ENCODE peak calls at places on chromosomes 16 and 17, in ten cellular contexts. Y, W, K, X, U, O, F, A, S and Q are unnamed samples.

GRCh38 chr16:4574919-4575705 is 19.0 kb downstream of the C16orf96 start:
- DNase-seq in Y (peak), W (no peak), K (peak), X (no peak), U (no peak), O (peak), F (no peak), A (no peak), S (no peak), Q (no peak)

GRCh38 chr16:65829076-65829475 is 537.4 kb upstream of the CDH5 start:
- DNase-seq in Y (no peak), W (no peak), K (no peak), X (no peak), U (no peak), O (no peak), F (no peak), A (no peak), S (no peak), Q (no peak)

GRCh38 chr16:89612415-89612814 is 1.0 kb upstream of the DPEP1 start:
- DNase-seq in Y (no peak), W (no peak), K (no peak), X (no peak), U (no peak), O (no peak), F (no peak), A (no peak), S (no peak), Q (no peak)

GRCh38 chr16:81932668-81933067 is 78.6 kb downstream of the SDR42E1 start:
- DNase-seq in Y (peak), W (no peak), K (no peak), X (no peak), U (no peak), O (no peak), F (no peak), A (no peak), S (no peak), Q (no peak)

GRCh38 chr16:27398894-27399853 is 2.8 kb upstream of the IL21R start:
- DNase-seq in Y (no peak), W (no peak), K (no peak), X (no peak), U (no peak), O (no peak), F (no peak), A (no peak), S (no peak), Q (no peak)

GRCh38 chr16:11152677-11153321 is 103.2 kb downstream of the SOCS1 start:
- DNase-seq in Y (no peak), W (no peak), K (no peak), X (no peak), U (no peak), O (no peak), F (no peak), A (no peak), S (no peak), Q (no peak)

GRCh38 chr16:29765167-29766032 is 12.7 kb upstream of the ZG16 start:
- DNase-seq in Y (no peak), W (no peak), K (no peak), X (no peak), U (peak), O (peak), F (no peak), A (no peak), S (no peak), Q (no peak)

GRCh38 chr17:74871329-74872076 is 1.3 kb downstream of the FDXR start:
- DNase-seq in Y (no peak), W (no peak), K (no peak), X (no peak), U (no peak), O (no peak), F (no peak), A (no peak), S (no peak), Q (no peak)

GRCh38 chr16:57514891-57515600 is 21.3 kb downstream of the CCDC102A start:
- DNase-seq in Y (no peak), W (peak), K (no peak), X (no peak), U (no peak), O (no peak), F (no peak), A (no peak), S (no peak), Q (no peak)

GRCh38 chr16:86576591-86577313 is 1.6 kb upstream of the FOXL1 start:
- DNase-seq in Y (peak), W (no peak), K (no peak), X (no peak), U (no peak), O (no peak), F (no peak), A (no peak), S (no peak), Q (no peak)

GRCh38 chr17:80861892-80862291 is 129.7 kb upstream of the CHMP6 start:
- DNase-seq in Y (peak), W (peak), K (no peak), X (no peak), U (no peak), O (no peak), F (peak), A (no peak), S (peak), Q (peak)

GRCh38 chr16:63856537-63856936 is 1265.3 kb downstream of the CDH11 start:
- DNase-seq in Y (no peak), W (no peak), K (no peak), X (no peak), U (peak), O (no peak), F (no peak), A (no peak), S (no peak), Q (no peak)

GRCh38 chr17:13753151-13753550 is 151.4 kb upstream of the HS3ST3A1 start:
- DNase-seq in Y (peak), W (peak), K (no peak), X (no peak), U (no peak), O (no peak), F (no peak), A (no peak), S (no peak), Q (no peak)

GRCh38 chr17:1709971-1710806 is at the start of gene TLCD2:
- DNase-seq in Y (peak), W (peak), K (peak), X (no peak), U (peak), O (peak), F (peak), A (no peak), S (no peak), Q (no peak)

GRCh38 chr17:19534562-19535149 is 1.0 kb downstream of the SLC47A1 start:
- DNase-seq in Y (no peak), W (no peak), K (no peak), X (no peak), U (peak), O (no peak), F (no peak), A (no peak), S (no peak), Q (no peak)

GRCh38 chr17:5877948-5878347 is 192.2 kb upstream of the WSCD1 start:
- DNase-seq in Y (no peak), W (no peak), K (no peak), X (peak), U (no peak), O (peak), F (no peak), A (no peak), S (peak), Q (no peak)

GRCh38 chr16:1082952-1083675 is 10.6 kb downstream of the SSTR5 start:
- DNase-seq in Y (no peak), W (no peak), K (no peak), X (no peak), U (no peak), O (no peak), F (no peak), A (no peak), S (no peak), Q (no peak)

GRCh38 chr16:1082266-1082951 is 9.9 kb downstream of the SSTR5 start:
- DNase-seq in Y (no peak), W (no peak), K (no peak), X (no peak), U (no peak), O (no peak), F (peak), A (no peak), S (no peak), Q (no peak)

GRCh38 chr16:1080801-1081733 is 8.5 kb downstream of the SSTR5 start:
- DNase-seq in Y (no peak), W (no peak), K (no peak), X (no peak), U (no peak), O (no peak), F (no peak), A (no peak), S (no peak), Q (no peak)

GRCh38 chr16:1079786-1080525 is 7.4 kb downstream of the SSTR5 start:
- DNase-seq in Y (no peak), W (no peak), K (no peak), X (no peak), U (no peak), O (no peak), F (no peak), A (no peak), S (no peak), Q (no peak)

DNA sequence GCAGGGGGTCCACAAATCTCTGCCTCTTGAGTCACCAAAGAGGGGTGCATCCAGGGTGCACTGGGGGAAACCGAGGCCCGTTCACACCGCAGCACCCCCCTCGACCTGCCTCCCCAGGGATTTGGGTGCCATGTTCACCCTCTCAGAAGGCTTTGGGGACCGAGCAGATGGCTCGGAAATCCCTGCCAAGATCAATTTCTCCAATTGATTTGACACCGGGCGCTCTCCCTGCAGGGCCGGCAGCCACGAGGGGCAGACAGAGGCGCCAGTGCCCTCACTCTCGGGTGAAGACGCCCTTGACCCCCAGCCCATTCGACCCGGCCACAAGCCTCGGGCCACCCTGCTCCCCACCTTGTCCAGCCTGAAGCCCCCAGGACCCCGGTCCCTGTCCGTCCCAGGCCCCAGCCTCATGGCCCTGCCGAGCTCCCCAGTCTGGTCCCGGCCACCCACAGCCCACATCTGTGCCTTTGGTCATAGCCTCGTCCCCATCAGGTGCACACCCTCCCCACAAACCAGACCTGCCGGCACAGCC is 9.3 kb downstream of the SSTR5 start:
- DNase-seq in Y (no peak), W (no peak), K (no peak), X (no peak), U (no peak), O (no peak), F (no peak), A (no peak), S (no peak), Q (no peak)
- H3K27ac ChIP-seq in Y (no peak), W (no peak), K (no peak), X (no peak), U (no peak), O (no peak), F (no peak), A (no peak), S (no peak), Q (no peak)

DNA sequence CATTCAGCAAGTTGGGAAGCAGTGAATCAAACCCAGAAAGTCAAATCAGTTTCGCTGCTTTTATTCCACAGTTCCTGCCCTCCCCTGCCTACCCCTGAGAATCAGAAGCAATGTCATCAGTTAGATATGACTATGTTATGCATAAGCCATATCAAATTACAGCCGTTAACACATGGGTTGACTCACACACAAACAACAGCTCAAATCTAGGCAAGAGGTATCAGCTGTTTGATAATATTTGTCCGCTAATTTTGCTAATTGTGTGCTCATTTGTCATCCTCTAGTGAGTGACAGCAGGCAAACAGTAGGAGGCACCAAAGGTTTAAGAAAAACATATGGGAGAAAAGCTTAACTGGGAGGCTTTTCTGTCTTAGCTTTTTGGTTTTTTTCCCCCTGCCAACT is 327.4 kb upstream of the CCL2 start:
- DNase-seq in Y (peak), W (peak), K (no peak), X (no peak), U (no peak), O (no peak), F (peak), A (no peak), S (no peak), Q (no peak)
- TF ChIP-seq CTCF in Y (peak), W (no peak), K (no peak), X (no peak), U (no peak), O (peak), F (no peak), A (no peak), S (peak), Q (no peak)

DNA sequence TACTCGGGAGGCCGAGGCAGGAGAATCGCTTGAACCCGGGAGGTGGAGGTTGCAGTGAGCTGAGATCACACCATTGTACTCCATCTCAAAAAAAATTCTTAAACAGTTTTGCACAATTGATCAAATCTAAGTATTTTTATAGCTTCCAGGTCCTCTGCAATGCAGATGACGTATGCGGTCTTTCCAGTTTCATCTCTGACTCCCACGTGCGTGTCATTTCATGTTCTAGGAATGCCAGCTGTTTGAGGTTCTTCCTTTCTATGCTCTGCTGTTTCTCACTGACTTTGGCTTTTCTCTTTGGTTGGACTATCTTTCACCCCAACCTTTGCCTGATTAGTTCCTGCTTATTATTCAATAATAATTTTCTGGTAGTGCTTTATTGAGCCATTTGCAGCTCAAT is 16.2 kb downstream of the CHP2 start:
- DNase-seq in Y (no peak), W (no peak), K (no peak), X (no peak), U (no peak), O (no peak), F (no peak), A (no peak), S (no peak), Q (no peak)
- H3K27ac ChIP-seq in Y (no peak), W (no peak), K (no peak), X (no peak), U (no peak), O (no peak), F (no peak), A (no peak), S (no peak), Q (no peak)

GRCh38 chr16:67264277-67264676 is 15.1 kb upstream of the PLEKHG4 start:
- DNase-seq in Y (peak), W (no peak), K (no peak), X (no peak), U (peak), O (no peak), F (no peak), A (no peak), S (no peak), Q (no peak)
- TF ChIP-seq CTCF in Y (peak), W (peak), K (no peak), X (no peak), U (no peak), O (no peak), F (no peak), A (no peak), S (no peak), Q (no peak)

GRCh38 chr17:8290043-8290442 is 1.6 kb downstream of the RANGRF start:
- DNase-seq in Y (no peak), W (no peak), K (no peak), X (no peak), U (no peak), O (no peak), F (peak), A (no peak), S (no peak), Q (no peak)

GRCh38 chr17:8294814-8295316 is 335 bp downstream of the SLC25A35 start:
- DNase-seq in Y (no peak), W (peak), K (no peak), X (no peak), U (no peak), O (no peak), F (no peak), A (no peak), S (no peak), Q (no peak)

GRCh38 chr17:8292639-8293395 is 2.4 kb downstream of the SLC25A35 start:
- DNase-seq in Y (no peak), W (no peak), K (no peak), X (no peak), U (no peak), O (no peak), F (no peak), A (no peak), S (no peak), Q (no peak)

GRCh38 chr17:8289103-8289397 is 580 bp downstream of the RANGRF start:
- DNase-seq in Y (peak), W (peak), K (no peak), X (no peak), U (no peak), O (peak), F (no peak), A (peak), S (no peak), Q (no peak)

GRCh38 chr17:8294361-8294760 is 839 bp downstream of the SLC25A35 start:
- DNase-seq in Y (no peak), W (no peak), K (no peak), X (no peak), U (no peak), O (no peak), F (no peak), A (no peak), S (no peak), Q (no peak)
- H3K27ac ChIP-seq in Y (no peak), W (peak), K (peak), X (no peak), U (no peak), O (no peak), F (no peak), A (no peak), S (no peak), Q (no peak)

DNA sequence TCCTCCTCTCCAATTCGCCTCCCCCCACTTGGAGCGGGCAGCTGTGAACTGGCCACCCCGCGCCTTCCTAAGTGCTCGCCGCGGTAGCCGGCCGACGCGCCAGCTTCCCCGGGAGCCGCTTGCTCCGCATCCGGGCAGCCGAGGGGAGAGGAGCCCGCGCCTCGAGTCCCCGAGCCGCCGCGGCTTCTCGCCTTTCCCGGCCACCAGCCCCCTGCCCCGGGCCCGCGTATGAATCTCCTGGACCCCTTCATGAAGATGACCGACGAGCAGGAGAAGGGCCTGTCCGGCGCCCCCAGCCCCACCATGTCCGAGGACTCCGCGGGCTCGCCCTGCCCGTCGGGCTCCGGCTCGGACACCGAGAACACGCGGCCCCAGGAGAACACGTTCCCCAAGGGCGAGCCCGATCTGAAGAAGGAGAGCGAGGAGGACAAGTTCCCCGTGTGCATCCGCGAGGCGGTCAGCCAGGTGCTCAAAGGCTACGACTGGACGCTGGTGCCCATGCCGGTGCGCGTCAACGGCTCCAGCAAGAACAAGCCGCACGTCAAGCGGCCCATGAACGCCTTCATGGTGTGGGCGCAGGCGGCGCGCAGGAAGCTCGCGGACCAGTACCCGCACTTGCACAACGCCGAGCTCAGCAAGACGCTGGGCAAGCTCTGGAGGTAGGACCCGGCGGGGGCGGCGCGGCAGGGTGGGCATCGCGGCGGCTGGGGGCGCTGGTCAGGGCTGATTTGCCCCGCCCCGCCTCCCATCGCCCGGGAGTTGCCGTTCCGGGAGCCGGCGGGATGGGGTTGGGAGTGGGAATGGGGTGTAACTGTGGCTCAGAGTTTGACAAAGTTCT is 563 bp downstream of the SOX9 start:
- DNase-seq in Y (peak), W (peak), K (peak), X (no peak), U (peak), O (peak), F (peak), A (no peak), S (no peak), Q (no peak)
- TF ChIP-seq CTCF in Y (peak), W (peak), K (no peak), X (no peak), U (no peak), O (no peak), F (peak), A (no peak), S (no peak), Q (no peak)

DNA sequence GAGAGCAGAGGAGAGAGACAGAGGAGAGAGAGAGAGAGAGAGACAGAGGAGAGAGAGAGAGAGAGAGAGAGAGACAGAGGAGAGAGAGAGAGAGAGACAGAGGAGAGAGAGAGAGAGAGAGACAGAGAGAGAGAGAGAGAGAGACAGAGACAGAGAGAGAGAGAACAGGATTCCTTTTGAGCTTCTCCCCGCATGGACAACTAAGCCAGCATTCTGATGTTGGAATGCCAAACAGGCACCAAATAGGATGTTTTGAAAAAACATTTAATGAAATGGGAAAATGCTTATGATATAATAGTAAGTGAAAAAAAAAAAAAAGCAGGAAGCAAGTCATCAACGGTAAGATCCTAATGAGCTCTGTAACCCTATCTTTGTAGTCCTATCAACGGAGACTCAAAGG is 60.7 kb downstream of the ARSG start:
- DNase-seq in Y (no peak), W (no peak), K (no peak), X (no peak), U (no peak), O (no peak), F (no peak), A (no peak), S (no peak), Q (no peak)
- H3K27ac ChIP-seq in Y (no peak), W (no peak), K (no peak), X (no peak), U (no peak), O (no peak), F (no peak), A (no peak), S (no peak), Q (no peak)

GRCh38 chr16:50956637-50957036 is 194.4 kb downstream of the SALL1 start:
- DNase-seq in Y (no peak), W (no peak), K (no peak), X (no peak), U (no peak), O (no peak), F (no peak), A (no peak), S (no peak), Q (no peak)
- TF ChIP-seq CTCF in Y (no peak), W (no peak), K (no peak), X (no peak), U (no peak), O (no peak), F (no peak), A (no peak), S (no peak), Q (no peak)

GRCh38 chr17:57868007-57868774 is 18.3 kb upstream of the MRPS23 start:
- DNase-seq in Y (peak), W (no peak), K (peak), X (peak), U (no peak), O (peak), F (peak), A (peak), S (no peak), Q (no peak)
- H3K27ac ChIP-seq in Y (no peak), W (no peak), K (peak), X (peak), U (peak), O (peak), F (peak), A (peak), S (peak), Q (no peak)